ENCODE peak calls at places on chromosomes 13 and 19, in seven cellular contexts. E is AG10803, D is retinal pigment epithelial cell, F is kidney tubule cell, P is fibroblast of lung, L is fibroblast of pulmonary artery, A is gastrocnemius medialis. T is an unnamed sample.

GRCh38 chr13:42001580-42001979 is 40.7 kb upstream of the VWA8 start:
- DNase-seq in A (no peak), E (peak), D (peak), L (peak), P (peak), F (peak), T (no peak)

GRCh38 chr19:29285878-29286277 is 72.9 kb upstream of the UQCRFS1 start:
- DNase-seq in A (no peak), F (no peak), P (no peak), D (no peak), E (no peak), L (no peak), T (no peak)

GRCh38 chr13:39405107-39405506 is 197.9 kb downstream of the LHFPL6 start:
- DNase-seq in D (no peak), A (no peak), P (no peak), F (no peak), L (no peak), E (no peak), T (no peak)

GRCh38 chr19:54107876-54108490 is 5.3 kb downstream of the NDUFA3 start:
- DNase-seq in P (no peak), E (no peak), L (no peak), A (no peak), D (no peak), F (no peak), T (no peak)

GRCh38 chr13:20840590-20840989 is 62.0 kb downstream of the XPO4 start:
- DNase-seq in D (peak), F (no peak), P (peak), E (no peak), L (no peak), A (no peak), T (no peak)

GRCh38 chr13:103029798-103030197 is 36.4 kb downstream of the SLC10A2 start:
- DNase-seq in P (no peak), A (no peak), F (no peak), E (no peak), D (no peak), L (no peak), T (no peak)

GRCh38 chr19:49256691-49257090 is 68.3 kb downstream of the SLC6A16 start:
- DNase-seq in E (no peak), P (no peak), D (no peak), F (no peak), A (no peak), L (peak), T (no peak)

GRCh38 chr19:10617409-10618121 is 7.8 kb upstream of the SLC44A2 start:
- DNase-seq in P (peak), L (peak), D (no peak), F (peak), E (peak), A (no peak), T (no peak)

GRCh38 chr13:98142427-98143156 is at the start of gene FARP1:
- DNase-seq in D (no peak), A (peak), P (peak), L (peak), E (peak), F (peak), T (no peak)

GRCh38 chr19:31314156-31314555 is 35.1 kb downstream of the TSHZ3 start:
- DNase-seq in D (no peak), P (no peak), A (no peak), L (no peak), F (no peak), E (no peak), T (no peak)

GRCh38 chr19:15107056-15108010 is at the start of gene SYDE1:
- DNase-seq in L (peak), F (peak), E (peak), A (no peak), D (no peak), P (peak), T (no peak)

GRCh38 chr19:54189020-54189667 is at the start of gene MBOAT7:
- DNase-seq in D (no peak), A (no peak), P (no peak), L (no peak), E (no peak), F (no peak), T (peak)

GRCh38 chr13:84208251-84208650 is 326.0 kb upstream of the SLITRK1 start:
- DNase-seq in A (no peak), E (no peak), F (no peak), P (no peak), D (no peak), L (peak), T (no peak)

GRCh38 chr13:78382946-78383542 is 220.3 kb downstream of the POU4F1 start:
- DNase-seq in P (no peak), L (peak), A (no peak), D (no peak), E (no peak), F (no peak), T (no peak)

GRCh38 chr19:53980553-53981407 is 10.7 kb upstream of the CACNG6 start:
- DNase-seq in F (peak), L (peak), E (no peak), D (no peak), P (peak), A (no peak), T (no peak)